ENCODE peak calls at places on chromosomes 5 and 9, in seven cellular contexts. K is Peyer's patch, B is PC-3, P is fibroblast of lung, G is tibial artery, X is suprapubic skin, F is left ventricle myocardium inferior. A is an unnamed sample.

GRCh38 chr9:133170716-133171115 is 7.0 kb upstream of the GBGT1 start:
- DNase-seq in G (no peak), K (no peak), F (no peak), B (no peak), X (no peak), P (no peak), A (no peak)

GRCh38 chr5:124751031-124751430 is 4.6 kb upstream of the ZNF608 start:
- DNase-seq in K (no peak), X (no peak), F (no peak), P (no peak), B (no peak), G (no peak), A (no peak)

GRCh38 chr5:67149933-67150523 is 46.6 kb downstream of the CD180 start:
- DNase-seq in K (no peak), F (no peak), P (peak; percentile 72), X (no peak), B (peak; percentile 58), G (no peak), A (no peak)

GRCh38 chr9:137405677-137406081 is 17.3 kb downstream of the EXD3 start:
- DNase-seq in P (no peak), K (no peak), G (no peak), X (no peak), B (peak; percentile 7), F (no peak), A (no peak)

GRCh38 chr5:61020415-61020814 is 75.4 kb downstream of the NDUFAF2 start:
- DNase-seq in P (peak; percentile 78), F (no peak), G (no peak), B (no peak), K (no peak), X (no peak), A (no peak)

GRCh38 chr9:116499986-116500871 is 186.9 kb upstream of the TRIM32 start:
- DNase-seq in B (peak; percentile 18), F (no peak), P (peak; percentile 63), G (no peak), X (no peak), K (no peak), A (no peak)

GRCh38 chr9:131807131-131807990 is 67.5 kb upstream of the RAPGEF1 start:
- DNase-seq in F (no peak), K (no peak), B (no peak), P (no peak), X (no peak), G (no peak), A (no peak)

GRCh38 chr9:73269430-73270101 is 117.9 kb downstream of the ANXA1 start:
- DNase-seq in X (no peak), P (peak; percentile 27), K (no peak), B (peak; percentile 38), G (no peak), F (no peak), A (no peak)

GRCh38 chr9:26939934-26940711 is 6.9 kb downstream of the PLAA start:
- DNase-seq in F (no peak), X (no peak), B (no peak), K (no peak), G (no peak), P (peak; percentile 10), A (no peak)

GRCh38 chr5:41908374-41909079 is 4.4 kb downstream of the RIMOC1 start:
- DNase-seq in F (no peak), X (no peak), B (no peak), P (peak; percentile 21), G (no peak), K (no peak), A (no peak)

GRCh38 chr9:69279084-69279729 is 45.8 kb upstream of the ENTREP1 start:
- DNase-seq in F (no peak), X (no peak), K (no peak), B (no peak), P (no peak), G (no peak), A (no peak)

GRCh38 chr5:14685757-14686156 is 21.2 kb downstream of the OTULIN start:
- DNase-seq in F (no peak), P (peak; percentile 75), K (no peak), G (no peak), X (no peak), B (peak; percentile 79), A (peak; percentile 27)

DNA sequence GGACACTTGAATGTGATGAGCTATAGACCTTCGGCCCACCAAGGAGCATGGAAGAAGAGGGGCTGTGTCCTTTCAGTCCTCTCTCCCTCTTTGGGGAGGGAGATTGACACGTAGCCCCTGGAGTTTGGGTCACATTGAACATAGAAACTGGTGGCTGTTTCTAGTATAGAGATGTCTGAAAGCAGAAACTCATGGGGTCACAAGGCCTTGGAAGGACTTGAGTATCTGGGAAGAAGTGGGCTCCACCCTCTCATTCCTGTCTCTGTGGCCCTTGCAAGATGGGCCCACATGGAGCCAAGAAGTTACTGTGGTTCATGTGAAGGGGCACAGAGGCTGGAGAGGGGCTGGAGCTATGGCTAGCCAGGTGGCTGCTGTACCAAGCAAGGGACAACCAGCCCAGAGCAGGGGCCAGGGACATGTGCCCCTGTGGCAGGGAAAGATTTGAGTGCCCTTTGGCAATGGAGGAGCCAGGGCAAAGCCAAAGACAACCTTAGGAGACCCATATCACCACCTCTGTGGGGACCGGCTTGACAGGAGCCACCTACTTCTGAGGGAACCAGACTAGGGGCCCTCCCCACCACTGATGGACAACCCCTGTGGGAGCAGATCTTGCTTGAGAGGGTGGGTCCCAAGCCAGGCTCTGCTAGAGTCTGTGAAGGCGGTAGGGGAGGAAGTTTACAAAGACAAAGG is 12.8 kb upstream of the ANGPTL2 start:
- DNase-seq in B (no peak), K (no peak), X (no peak), G (no peak), P (no peak), F (no peak), A (no peak)
- H3K9me3 ChIP-seq in B (no peaks in the 10 kb centered on the region), K (no peaks in the 10 kb centered on the region), X (no peaks in the 10 kb centered on the region), G (no peaks in the 10 kb centered on the region), P (no peaks in the 10 kb centered on the region), F (no peaks in the 10 kb centered on the region), A (no peaks in the 10 kb centered on the region)

GRCh38 chr5:16565118-16565517 is 51.7 kb downstream of the RETREG1 start:
- DNase-seq in X (no peak), F (peak; percentile 34), P (no peak), B (no peak), K (no peak), G (no peak), A (no peak)
- H3K27ac ChIP-seq in X (no peak overlapping the region), F (peak overlapping the region; percentile 57), P (no peak overlapping the region), B (no peak overlapping the region), K (no peak overlapping the region), G (no peak overlapping the region), A (no peak overlapping the region)

DNA sequence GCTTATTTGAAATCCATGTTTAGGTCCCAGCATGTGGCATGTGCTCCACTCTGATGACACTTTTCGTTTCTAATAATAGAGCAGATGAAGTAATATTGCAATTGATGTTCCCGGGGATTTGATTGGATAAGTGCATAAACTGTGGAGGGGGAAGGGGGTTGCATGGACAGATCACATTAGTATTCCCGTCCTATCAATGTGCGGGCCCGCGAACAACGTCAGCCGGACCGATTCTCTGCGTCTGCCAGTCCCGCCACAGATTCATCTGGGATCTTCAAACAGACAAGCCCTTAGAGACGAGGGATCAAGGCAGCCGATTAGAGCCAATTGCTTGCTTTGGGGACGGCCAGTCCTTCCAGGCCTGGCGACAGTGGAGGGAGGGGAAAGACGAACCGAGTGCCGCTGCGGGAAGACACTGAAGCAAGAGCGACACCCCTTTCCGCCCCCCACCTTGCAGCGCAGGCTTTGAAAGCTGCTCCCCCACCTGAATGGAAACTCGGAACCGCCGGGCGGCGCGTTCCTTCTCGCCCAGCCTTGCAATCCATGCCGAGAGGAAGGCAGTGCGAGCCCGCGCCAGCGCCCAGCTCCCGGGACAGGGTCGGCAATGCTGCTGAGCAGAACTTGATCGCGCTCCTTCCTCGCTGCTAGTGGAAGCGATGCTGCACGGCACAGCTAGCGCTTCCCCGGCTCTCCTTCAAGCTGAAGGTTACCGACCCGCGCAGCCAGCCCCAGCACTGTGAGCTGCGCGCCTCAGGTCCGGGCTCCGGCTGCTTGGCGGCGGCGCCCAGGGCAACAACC is at the start of gene RGS7BP:
- DNase-seq in F (peak; percentile 40), G (no peak), X (no peak), P (peak; percentile 37), K (no peak), B (peak; percentile 52), A (no peak)
- TF ChIP-seq CTCF in F (peak; percentile 55), G (peak; percentile 44), X (no peak), P (no peak), K (no peak), B (no peak), A (no peak)

GRCh38 chr5:661891-662750 is 31.0 kb downstream of the TPPP start:
- DNase-seq in P (no peak), F (peak; percentile 14), K (no peak), X (no peak), B (no peak), G (no peak), A (no peak)

GRCh38 chr5:658103-658502 is 35.0 kb downstream of the TPPP start:
- DNase-seq in G (no peak), F (no peak), K (no peak), X (no peak), B (no peak), P (no peak), A (no peak)

GRCh38 chr5:660491-661030 is 32.6 kb downstream of the TPPP start:
- DNase-seq in G (no peak), K (no peak), X (no peak), P (no peak), F (no peak), B (no peak), A (no peak)

GRCh38 chr5:657570-657969 is 35.6 kb downstream of the TPPP start:
- DNase-seq in K (no peak), P (peak; percentile 73), X (no peak), B (peak; percentile 89), G (no peak), F (no peak), A (no peak)

GRCh38 chr5:659496-660263 is 33.5 kb downstream of the TPPP start:
- DNase-seq in X (no peak), K (no peak), F (no peak), B (no peak), P (no peak), G (no peak), A (no peak)
- H3K9me3 ChIP-seq in X (no peaks in the 10 kb centered on the region), K (no peaks in the 10 kb centered on the region), F (peaks cover 9% of the 10 kb centered on the region), B (no peaks in the 10 kb centered on the region), P (no peaks in the 10 kb centered on the region), G (peaks cover 5% of the 10 kb centered on the region), A (no peaks in the 10 kb centered on the region)

GRCh38 chr5:151253604-151253948 is 591 bp downstream of the GM2A start:
- DNase-seq in G (no peak), X (peak; percentile 47), P (no peak), B (peak; percentile 4), K (no peak), F (no peak), A (no peak)
- H3K27ac ChIP-seq in G (peak overlapping the region; percentile 82), X (peak overlapping the region; percentile 85), P (no peak overlapping the region), B (peak overlapping the region; percentile 25), K (peak overlapping the region; percentile 62), F (peak overlapping the region; percentile 85), A (no peak overlapping the region)

GRCh38 chr5:173592050-173592669 is 24.3 kb downstream of the BOD1 start:
- DNase-seq in G (no peak), P (peak; percentile 24), B (peak; percentile 31), K (no peak), X (no peak), F (no peak), A (no peak)
- TF ChIP-seq CTCF in G (peak; percentile 20), P (peak; percentile 55), B (peak; percentile 92), K (peak; percentile 34), X (peak; percentile 29), F (peak; percentile 38), A (peak; percentile 26)

A was measured in CD4-positive, alpha-beta T cell.